ENCODE peak calls at places on chromosome 9, in five cellular contexts. One of them, this sample, is unnamed.

GRCh38 chr9:127397722-127398647 is 1.0 kb downstream of the SLC2A8 start:
- DNase-seq in IMR-90: peak
- DNase-seq in MM.1S: peak
- DNase-seq in PC-3: peak
- DNase-seq in neural progenitor cell: peak
- DNase-seq in this sample: no peak

GRCh38 chr9:96323169-96323568 is 21.2 kb upstream of the HSD17B3 start:
- DNase-seq in IMR-90: no peak
- DNase-seq in MM.1S: no peak
- DNase-seq in PC-3: no peak
- DNase-seq in neural progenitor cell: no peak
- DNase-seq in this sample: no peak

GRCh38 chr9:21554813-21555212 is 72.7 kb upstream of the IFNE start:
- DNase-seq in IMR-90: no peak
- DNase-seq in MM.1S: no peak
- DNase-seq in PC-3: no peak
- DNase-seq in neural progenitor cell: no peak
- DNase-seq in this sample: no peak

GRCh38 chr9:101162231-101162630 is 133.7 kb downstream of the PLPPR1 start:
- DNase-seq in IMR-90: no peak
- DNase-seq in MM.1S: no peak
- DNase-seq in PC-3: no peak
- DNase-seq in neural progenitor cell: peak
- DNase-seq in this sample: no peak

GRCh38 chr9:129436751-129437625 is 183.9 kb downstream of the C9orf50 start:
- DNase-seq in IMR-90: peak
- DNase-seq in MM.1S: no peak
- DNase-seq in PC-3: peak
- DNase-seq in neural progenitor cell: peak
- DNase-seq in this sample: no peak

GRCh38 chr9:126514037-126514821 is 99.5 kb upstream of the LMX1B start:
- DNase-seq in IMR-90: peak
- DNase-seq in MM.1S: no peak
- DNase-seq in PC-3: peak
- DNase-seq in neural progenitor cell: peak
- DNase-seq in this sample: no peak

GRCh38 chr9:33129886-33130284 is 37.3 kb downstream of the B4GALT1 start:
- DNase-seq in IMR-90: no peak
- DNase-seq in MM.1S: no peak
- DNase-seq in PC-3: peak
- DNase-seq in neural progenitor cell: no peak
- DNase-seq in this sample: no peak

GRCh38 chr9:33952066-33952465 is 96.6 kb downstream of the UBAP2 start:
- DNase-seq in IMR-90: no peak
- DNase-seq in MM.1S: no peak
- DNase-seq in PC-3: no peak
- DNase-seq in neural progenitor cell: no peak
- DNase-seq in this sample: no peak

GRCh38 chr9:105672711-105673234 is 10.5 kb downstream of the TAL2 start:
- DNase-seq in IMR-90: no peak
- DNase-seq in MM.1S: no peak
- DNase-seq in PC-3: no peak
- DNase-seq in neural progenitor cell: no peak
- DNase-seq in this sample: no peak

GRCh38 chr9:112748041-112748440 is 2.5 kb upstream of the SNX30 start:
- DNase-seq in IMR-90: no peak
- DNase-seq in MM.1S: no peak
- DNase-seq in PC-3: no peak
- DNase-seq in neural progenitor cell: no peak
- DNase-seq in this sample: no peak

GRCh38 chr9:120710110-120710981 is 3.9 kb downstream of the MEGF9 start:
- DNase-seq in IMR-90: peak
- DNase-seq in MM.1S: peak
- DNase-seq in PC-3: peak
- DNase-seq in neural progenitor cell: peak
- DNase-seq in this sample: peak

GRCh38 chr9:38036359-38037084 is 32.5 kb downstream of the SHB start:
- DNase-seq in IMR-90: peak
- DNase-seq in MM.1S: no peak
- DNase-seq in PC-3: no peak
- DNase-seq in neural progenitor cell: no peak
- DNase-seq in this sample: no peak
- H3K4me2 ChIP-seq in IMR-90: no peak
- H3K4me2 ChIP-seq in MM.1S: no peak
- H3K4me2 ChIP-seq in PC-3: peak
- H3K4me2 ChIP-seq in neural progenitor cell: no peak
- H3K4me2 ChIP-seq in this sample: no peak

GRCh38 chr9:92762196-92762595 is 2.4 kb downstream of the BICD2 start:
- DNase-seq in IMR-90: no peak
- DNase-seq in MM.1S: peak
- DNase-seq in PC-3: no peak
- DNase-seq in neural progenitor cell: no peak
- DNase-seq in this sample: no peak
- H3K9ac ChIP-seq in IMR-90: no peak
- H3K9ac ChIP-seq in MM.1S: peak
- H3K9ac ChIP-seq in PC-3: no peak
- H3K9ac ChIP-seq in neural progenitor cell: no peak
- H3K9ac ChIP-seq in this sample: peak

GRCh38 chr9:136617746-136618577 is 44.8 kb upstream of the EGFL7 start:
- DNase-seq in IMR-90: no peak
- DNase-seq in MM.1S: no peak
- DNase-seq in PC-3: no peak
- DNase-seq in neural progenitor cell: no peak
- DNase-seq in this sample: no peak
- H3K4me2 ChIP-seq in IMR-90: no peak
- H3K4me2 ChIP-seq in MM.1S: no peak
- H3K4me2 ChIP-seq in PC-3: no peak
- H3K4me2 ChIP-seq in neural progenitor cell: no peak
- H3K4me2 ChIP-seq in this sample: no peak

DNA sequence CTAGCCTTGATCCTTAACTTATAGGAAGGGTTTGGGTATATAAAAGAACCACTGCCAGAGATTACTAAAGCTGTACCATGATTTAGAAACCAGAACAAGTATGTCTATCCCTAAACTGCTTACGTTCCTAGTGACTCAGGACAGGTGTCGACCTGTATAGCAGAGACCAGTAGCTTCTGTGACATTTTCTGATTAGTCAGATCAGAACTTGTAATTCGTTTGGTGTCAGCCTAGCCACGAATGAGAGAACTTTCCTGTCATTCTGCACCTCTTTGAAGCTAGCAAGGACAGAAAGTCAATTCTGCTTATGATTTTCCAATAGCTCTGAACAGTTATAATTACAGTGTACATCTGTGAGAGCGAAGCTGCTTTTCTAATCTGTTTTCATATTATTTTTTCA is 39.5 kb downstream of the PRKACG start:
- DNase-seq in IMR-90: no peak
- DNase-seq in MM.1S: no peak
- DNase-seq in PC-3: no peak
- DNase-seq in neural progenitor cell: no peak
- DNase-seq in this sample: no peak
- H3K9ac ChIP-seq in IMR-90: no peak
- H3K9ac ChIP-seq in MM.1S: no peak
- H3K9ac ChIP-seq in PC-3: no peak
- H3K9ac ChIP-seq in neural progenitor cell: no peak
- H3K9ac ChIP-seq in this sample: no peak

GRCh38 chr9:77221431-77221830 is 44.1 kb downstream of the VPS13A start:
- DNase-seq in IMR-90: peak
- DNase-seq in MM.1S: no peak
- DNase-seq in PC-3: no peak
- DNase-seq in neural progenitor cell: no peak
- DNase-seq in this sample: no peak

GRCh38 chr9:77224750-77225312 is 47.5 kb downstream of the VPS13A start:
- DNase-seq in IMR-90: peak
- DNase-seq in MM.1S: no peak
- DNase-seq in PC-3: no peak
- DNase-seq in neural progenitor cell: no peak
- DNase-seq in this sample: no peak
- H3K4me2 ChIP-seq in IMR-90: no peak
- H3K4me2 ChIP-seq in MM.1S: no peak
- H3K4me2 ChIP-seq in PC-3: no peak
- H3K4me2 ChIP-seq in neural progenitor cell: no peak
- H3K4me2 ChIP-seq in this sample: no peak

This sample was measured in DND-41.